ENCODE peak calls at places on chromosome 18, in four cellular contexts. W is GM12878, U is HepG2, E is K562. H is an unnamed sample.

GRCh38 chr18:74722237-74722636 is 124.6 kb downstream of the ZNF407 start:
- DNase-seq in W (no peak), U (no peak), E (no peak), H (no peak)

GRCh38 chr18:24009651-24010333 is 4.8 kb upstream of the TTC39C start:
- DNase-seq in W (peak; percentile 74), U (no peak), E (no peak), H (no peak)

GRCh38 chr18:49023281-49023937 is 72.6 kb upstream of the SMAD7 start:
- DNase-seq in W (no peak), U (no peak), E (no peak), H (no peak)

GRCh38 chr18:49368876-49369440 is 91.5 kb downstream of the DYM start:
- DNase-seq in W (no peak), U (peak; percentile 52), E (no peak), H (no peak)

GRCh38 chr18:67813380-67814028 is 297.0 kb upstream of the DSEL start:
- DNase-seq in W (no peak), U (no peak), E (no peak), H (no peak)

GRCh38 chr18:11994346-11994707 is 13.0 kb downstream of the IMPA2 start:
- DNase-seq in W (no peak), U (peak; percentile 83), E (no peak), H (no peak)

GRCh38 chr18:55272510-55273243 is 313.4 kb upstream of the CCDC68 start:
- DNase-seq in W (no peak), U (no peak), E (no peak), H (no peak)

GRCh38 chr18:55582325-55582724 is 5.7 kb downstream of the TCF4 start:
- DNase-seq in W (no peak), U (no peak), E (no peak), H (no peak)

GRCh38 chr18:23682045-23682444 is 7.2 kb upstream of the LAMA3 start:
- DNase-seq in W (no peak), U (no peak), E (no peak), H (no peak)

GRCh38 chr18:6627621-6628020 is 101.9 kb upstream of the ARHGAP28 start:
- DNase-seq in W (no peak), U (no peak), E (no peak), H (no peak)

GRCh38 chr18:57909620-57910019 is 106.5 kb upstream of the ATP8B1 start:
- DNase-seq in W (no peak), U (no peak), E (no peak), H (no peak)

GRCh38 chr18:2410688-2411087 is 160.6 kb downstream of the METTL4 start:
- DNase-seq in W (no peak), U (no peak), E (no peak), H (no peak)

DNA sequence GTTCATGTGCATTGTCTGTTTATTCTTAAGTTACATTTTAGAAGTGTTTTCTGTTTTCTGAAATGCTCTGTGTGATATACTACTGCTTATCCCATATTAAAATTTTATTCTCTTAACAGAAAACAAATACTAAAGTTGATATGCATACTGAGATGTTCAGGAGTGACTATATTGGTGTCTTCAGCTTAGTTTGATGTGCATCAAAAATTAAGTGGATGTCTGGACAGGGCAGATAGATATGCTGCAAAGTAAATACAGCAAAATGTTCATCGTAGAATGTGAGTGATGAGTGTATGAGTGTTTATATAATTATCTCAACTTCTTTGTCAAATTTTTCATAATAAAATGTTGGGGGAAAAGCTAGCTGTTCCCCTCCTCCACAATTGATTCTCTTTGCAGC is 13.2 kb downstream of the VAPA start:
- DNase-seq in W (no peak), U (no peak), E (no peak), H (no peak)
- TF ChIP-seq TARDBP in W (no peak), U (no peak), E (no peak), H (no peak)

GRCh38 chr18:22250591-22250996 is 81.2 kb downstream of the GATA6 start:
- DNase-seq in W (no peak), U (no peak), E (no peak), H (no peak)
- TF ChIP-seq TARDBP in W (no peak), U (no peak), E (no peak), H (no peak)

GRCh38 chr18:59923539-59924196 is 23.9 kb downstream of the PMAIP1 start:
- DNase-seq in W (no peak), U (no peak), E (no peak), H (no peak)
- TF ChIP-seq TARDBP in W (no peak), U (no peak), E (no peak), H (no peak)

DNA sequence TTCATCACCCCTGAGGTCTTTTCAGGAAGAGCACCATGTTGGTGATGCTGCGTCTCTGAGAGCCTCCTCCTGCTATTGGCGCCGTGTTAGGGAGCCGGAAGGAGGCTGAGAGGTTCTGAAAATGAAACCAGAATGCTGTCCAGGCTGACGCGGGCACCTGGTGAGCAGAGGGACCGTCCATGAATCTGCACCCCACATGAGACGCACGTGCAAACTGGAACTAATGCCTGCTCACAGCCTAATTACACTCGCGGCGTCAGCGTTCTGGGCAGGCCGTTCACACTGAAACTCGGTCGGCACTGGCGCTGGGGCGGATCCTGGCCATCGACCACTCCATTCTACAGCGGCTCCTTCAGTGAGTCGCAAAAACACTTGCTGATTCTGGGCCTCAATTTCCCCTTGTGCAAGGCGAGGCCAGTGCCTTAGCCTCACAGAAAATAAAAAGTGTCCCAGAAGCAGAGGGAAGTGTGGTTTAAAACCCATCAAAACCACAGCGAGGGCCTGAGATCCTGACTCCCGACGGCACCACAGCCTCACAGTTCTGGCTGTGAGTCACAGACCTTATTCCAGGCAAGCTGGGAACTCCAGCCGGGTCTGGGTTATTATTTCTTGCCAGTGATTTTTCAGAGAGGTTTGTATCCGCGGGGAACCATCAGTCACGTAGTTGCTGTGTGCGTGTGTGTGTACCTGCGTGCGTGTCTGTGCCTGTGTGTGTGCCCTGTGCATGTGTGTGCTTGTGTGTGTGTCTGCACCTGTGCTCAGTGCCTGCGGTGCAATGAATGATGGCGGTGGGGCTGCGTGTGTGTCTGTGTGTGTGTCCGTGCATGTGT is 49.1 kb upstream of the CTDP1 start:
- DNase-seq in W (no peak), U (no peak), E (no peak), H (no peak)
- TF ChIP-seq TARDBP in W (no peak), U (no peak), E (no peak), H (no peak)

GRCh38 chr18:9000736-9001135 is 101.8 kb upstream of the NDUFV2 start:
- DNase-seq in W (no peak), U (no peak), E (peak; percentile 17), H (no peak)

GRCh38 chr18:8999872-9000271 is 102.6 kb upstream of the NDUFV2 start:
- DNase-seq in W (no peak), U (no peak), E (no peak), H (no peak)

GRCh38 chr18:9003406-9004100 is 98.9 kb upstream of the NDUFV2 start:
- DNase-seq in W (no peak), U (no peak), E (no peak), H (no peak)

GRCh38 chr18:8998481-8999217 is 103.8 kb upstream of the NDUFV2 start:
- DNase-seq in W (no peak), U (no peak), E (peak; percentile 48), H (no peak)

DNA sequence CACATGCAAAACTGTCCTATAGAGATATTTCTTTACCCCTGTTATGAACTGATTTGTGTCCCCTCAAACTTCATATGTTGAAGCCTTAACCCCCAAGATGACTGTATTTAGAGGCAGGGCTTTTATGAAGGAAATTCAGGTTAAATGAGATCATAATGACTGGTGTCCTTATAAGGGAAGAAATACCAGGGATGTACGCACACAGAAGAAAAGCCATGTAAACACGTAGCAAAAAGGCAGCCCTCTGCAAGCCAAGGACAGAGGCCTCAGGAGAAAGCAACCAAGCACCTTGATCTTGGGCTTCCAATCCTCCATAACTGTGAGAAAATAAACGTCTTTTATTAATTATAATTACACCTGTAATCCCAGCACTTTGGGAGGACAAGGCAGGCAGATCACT is 101.3 kb upstream of the NDUFV2 start:
- DNase-seq in W (no peak), U (no peak), E (no peak), H (no peak)
- TF ChIP-seq TARDBP in W (no peak), U (no peak), E (no peak), H (no peak)

GRCh38 chr18:43662657-43663056 is 385.4 kb upstream of the SYT4 start:
- DNase-seq in W (no peak), U (no peak), E (no peak), H (no peak)
- TF ChIP-seq TARDBP in W (no peak), U (no peak), E (no peak), H (no peak)

GRCh38 chr18:44763327-44763726 is 82.6 kb downstream of the SETBP1 start:
- DNase-seq in W (no peak), U (no peak), E (no peak), H (no peak)

GRCh38 chr18:44761812-44762211 is 81.1 kb downstream of the SETBP1 start:
- DNase-seq in W (no peak), U (no peak), E (no peak), H (no peak)

GRCh38 chr18:44754567-44754966 is 73.9 kb downstream of the SETBP1 start:
- DNase-seq in W (no peak), U (no peak), E (no peak), H (no peak)

GRCh38 chr18:44759925-44760342 is 79.2 kb downstream of the SETBP1 start:
- DNase-seq in W (peak; percentile 48), U (no peak), E (no peak), H (no peak)

DNA sequence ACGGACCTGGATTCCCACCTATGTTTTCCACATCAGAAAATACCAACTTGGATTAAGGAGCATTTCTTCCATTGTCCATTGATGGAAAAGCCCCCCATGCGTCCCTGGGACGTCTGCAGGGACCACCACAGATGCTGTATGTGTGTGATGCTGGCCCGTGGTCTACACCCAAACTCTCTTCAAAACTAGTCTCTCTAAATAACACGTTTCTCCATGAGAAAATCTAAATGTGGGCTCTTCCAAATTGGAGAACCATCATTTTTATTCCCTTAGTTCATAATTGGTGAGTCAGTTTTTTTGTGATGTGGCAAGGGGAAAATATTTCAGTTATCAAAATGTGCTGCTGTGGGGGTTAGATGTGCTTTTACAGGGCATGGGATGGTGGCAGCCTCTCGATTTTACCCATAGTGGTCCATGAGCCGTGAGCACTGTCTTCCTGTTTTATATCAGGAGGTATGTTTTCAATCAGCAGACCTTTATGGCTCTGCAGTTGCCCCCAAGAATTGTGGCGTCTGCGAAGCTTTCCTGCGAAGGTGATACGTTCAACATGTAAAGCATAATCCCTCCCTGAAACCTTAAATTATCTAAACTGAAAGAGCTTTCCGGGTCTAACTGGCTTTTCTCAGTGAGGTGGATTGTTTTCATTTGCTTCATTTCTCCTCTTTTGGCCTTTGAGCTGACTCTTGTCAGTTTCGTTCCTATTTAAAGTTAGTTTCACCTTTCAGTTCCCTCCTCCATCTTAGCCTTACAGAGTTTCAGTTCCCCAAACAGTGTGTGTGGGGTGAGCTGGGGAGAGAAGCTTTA is 78.3 kb downstream of the SETBP1 start:
- DNase-seq in W (peak; percentile 98), U (no peak), E (no peak), H (no peak)
- TF ChIP-seq TARDBP in W (peak; percentile 42), U (no peak), E (no peak), H (no peak)

DNA sequence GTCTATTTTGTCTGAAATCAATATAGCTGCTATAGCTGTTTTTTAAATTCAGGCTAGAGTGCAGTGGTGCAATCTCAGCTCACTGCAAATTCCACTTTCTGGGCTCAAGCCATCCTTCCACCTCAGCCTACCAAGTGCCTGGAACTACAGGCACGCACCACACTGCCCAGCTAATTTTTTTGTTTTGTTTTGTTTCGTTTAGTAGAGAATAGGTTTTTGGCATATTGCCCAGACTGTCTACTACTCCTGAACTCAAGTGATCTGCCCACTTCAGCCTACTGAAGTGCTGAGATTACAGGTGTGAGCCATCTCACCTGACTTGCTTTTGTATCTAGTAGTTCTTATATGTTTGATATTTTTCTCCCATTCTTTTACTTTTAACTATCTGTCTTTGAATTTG is 259.7 kb downstream of the CDH19 start:
- DNase-seq in W (no peak), U (no peak), E (no peak), H (no peak)
- TF ChIP-seq TARDBP in W (no peak), U (no peak), E (no peak), H (no peak)

H was measured in HEK293T.